ENCODE peak calls at places on chromosomes 1 and 21, in seven cellular contexts. Z, E, R, X, N, C and F are unnamed samples.

GRCh38 chr21:17988038-17988437 is 168.9 kb upstream of the C21orf91 start:
- DNase-seq in Z (no peak), E (no peak), R (no peak), X (no peak), N (no peak), C (no peak), F (no peak)

GRCh38 chr1:12001249-12001917 is 17.9 kb upstream of the MIIP start:
- DNase-seq in Z (peak; percentile 55), E (peak; percentile 57), R (peak; percentile 57), X (peak; percentile 52), N (peak; percentile 50), C (peak; percentile 31), F (peak; percentile 38)

GRCh38 chr1:98323906-98324358 is 337.6 kb upstream of the SNX7 start:
- DNase-seq in Z (no peak), E (peak; percentile 23), R (no peak), X (no peak), N (peak; percentile 18), C (no peak), F (no peak)

GRCh38 chr1:200628223-200628868 is 7.8 kb upstream of the KIF14 start:
- DNase-seq in Z (no peak), E (no peak), R (no peak), X (peak; percentile 55), N (peak; percentile 26), C (no peak), F (no peak)

GRCh38 chr1:6586404-6586816 is 6.6 kb downstream of the ZBTB48 start:
- DNase-seq in Z (no peak), E (no peak), R (no peak), X (no peak), N (no peak), C (no peak), F (no peak)

GRCh38 chr1:60427194-60427593 is 353.6 kb upstream of the C1orf87 start:
- DNase-seq in Z (no peak), E (no peak), R (no peak), X (no peak), N (no peak), C (no peak), F (no peak)

GRCh38 chr1:55428944-55429931 is 214.1 kb upstream of the USP24 start:
- DNase-seq in Z (no peak), E (no peak), R (no peak), X (no peak), N (no peak), C (peak; percentile 23), F (peak; percentile 50)

GRCh38 chr1:161768986-161769672 is 3.0 kb downstream of the ATF6 start:
- DNase-seq in Z (no peak), E (no peak), R (no peak), X (no peak), N (no peak), C (no peak), F (no peak)

GRCh38 chr1:56938636-56939035 is 27.2 kb downstream of the C8B start:
- DNase-seq in Z (no peak), E (no peak), R (no peak), X (no peak), N (no peak), C (no peak), F (no peak)

GRCh38 chr21:42159560-42160110 is 59.3 kb upstream of the ABCG1 start:
- DNase-seq in Z (no peak), E (no peak), R (no peak), X (no peak), N (no peak), C (no peak), F (no peak)

GRCh38 chr1:204619721-204620120 is 65.8 kb downstream of the LRRN2 start:
- DNase-seq in Z (no peak), E (no peak), R (no peak), X (no peak), N (no peak), C (no peak), F (no peak)

GRCh38 chr1:172326171-172326570 is 94.3 kb upstream of the C1orf105 start:
- DNase-seq in Z (no peak), E (no peak), R (no peak), X (no peak), N (no peak), C (no peak), F (no peak)

GRCh38 chr1:203556047-203556851 is 62.3 kb downstream of the OPTC start:
- DNase-seq in Z (no peak), E (no peak), R (peak; percentile 71), X (no peak), N (no peak), C (peak; percentile 57), F (no peak)

GRCh38 chr1:59695301-59695700 is 119.4 kb upstream of the HOOK1 start:
- DNase-seq in Z (no peak), E (no peak), R (no peak), X (no peak), N (no peak), C (no peak), F (no peak)

GRCh38 chr1:2311184-2312032 is 79.9 kb downstream of the MORN1 start:
- DNase-seq in Z (peak; percentile 59), E (peak; percentile 67), R (peak; percentile 71), X (peak; percentile 72), N (peak; percentile 67), C (peak; percentile 68), F (no peak)

GRCh38 chr1:222521299-222522104 is 26.4 kb downstream of the HHIPL2 start:
- DNase-seq in Z (no peak), E (no peak), R (no peak), X (no peak), N (no peak), C (no peak), F (no peak)

GRCh38 chr1:5992814-5993552 is 758 bp upstream of the NPHP4 start:
- DNase-seq in Z (no peak), E (no peak), R (no peak), X (peak; percentile 30), N (no peak), C (no peak), F (no peak)

GRCh38 chr1:197471248-197472035 is 203.4 kb downstream of the CRB1 start:
- DNase-seq in Z (no peak), E (no peak), R (no peak), X (no peak), N (no peak), C (peak; percentile 46), F (no peak)

DNA sequence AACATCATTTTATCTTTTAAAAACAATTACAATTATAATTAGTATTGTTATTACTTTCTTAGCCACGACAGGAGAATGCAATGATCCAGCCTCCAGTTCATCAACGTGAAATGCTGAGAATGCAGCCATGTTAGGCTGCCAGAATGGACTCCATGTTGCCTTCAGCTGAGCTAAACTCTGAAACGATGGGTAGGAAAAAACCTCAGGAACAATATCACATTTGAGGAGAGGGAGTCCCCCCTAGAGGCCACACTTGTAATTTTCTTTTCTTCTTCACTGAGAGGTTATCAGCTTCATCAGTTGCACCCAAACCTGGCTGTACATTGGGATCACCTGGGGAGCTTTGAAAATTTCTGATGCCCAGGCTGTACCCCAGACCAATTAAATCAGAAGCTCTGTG is 34.6 kb upstream of the DNAH14 start:
- DNase-seq in Z (no peak), E (no peak), R (no peak), X (no peak), N (no peak), C (no peak), F (no peak)
- TF ChIP-seq CTCF in Z (peak; percentile 48), E (no peak), R (peak; percentile 28), X (no peak), N (no peak), C (no peak), F (no peak)

GRCh38 chr21:39727401-39728120 is 17.4 kb upstream of the IGSF5 start:
- DNase-seq in Z (no peak), E (no peak), R (no peak), X (no peak), N (no peak), C (no peak), F (no peak)

GRCh38 chr21:39721885-39722284 is 23.1 kb upstream of the IGSF5 start:
- DNase-seq in Z (no peak), E (no peak), R (no peak), X (no peak), N (peak; percentile 66), C (no peak), F (no peak)

GRCh38 chr21:39724944-39725343 is 20.0 kb upstream of the IGSF5 start:
- DNase-seq in Z (no peak), E (no peak), R (no peak), X (no peak), N (no peak), C (no peak), F (no peak)

GRCh38 chr21:39728341-39728740 is 16.6 kb upstream of the IGSF5 start:
- DNase-seq in Z (no peak), E (no peak), R (no peak), X (no peak), N (no peak), C (no peak), F (no peak)

GRCh38 chr21:39726133-39726532 is 18.9 kb upstream of the IGSF5 start:
- DNase-seq in Z (no peak), E (no peak), R (no peak), X (no peak), N (no peak), C (no peak), F (no peak)
- TF ChIP-seq CTCF in Z (peak; percentile 24), E (no peak), R (no peak), X (no peak), N (no peak), C (no peak), F (no peak)

DNA sequence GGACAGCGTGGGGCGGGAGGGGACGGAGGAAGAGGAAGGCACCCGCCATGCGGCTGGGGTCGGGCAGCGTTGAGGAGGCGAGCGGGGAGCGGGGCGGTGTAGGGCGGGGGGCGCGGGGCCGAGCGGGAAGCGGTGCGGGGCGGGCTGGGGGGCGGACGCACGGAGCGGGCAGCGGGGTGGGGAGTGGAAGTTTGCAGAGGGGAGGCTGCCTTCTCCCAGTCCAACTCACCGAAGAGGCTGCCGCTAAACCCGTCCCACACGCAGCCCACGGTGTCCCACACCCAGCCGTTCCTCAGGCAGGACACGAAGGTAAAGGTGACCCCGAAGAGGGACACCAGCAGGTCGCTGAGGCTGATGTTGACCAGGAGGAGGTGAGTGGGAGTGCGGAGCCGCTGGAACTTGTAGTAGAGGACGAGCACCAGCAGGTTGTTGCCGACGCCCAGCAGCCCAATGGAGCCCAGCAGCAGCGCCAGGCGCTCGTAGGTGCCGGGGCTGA is 468 bp downstream of the CHML start:
- DNase-seq in Z (peak; percentile 15), E (peak; percentile 33), R (peak; percentile 61), X (peak; percentile 25), N (peak; percentile 30), C (peak; percentile 26), F (no peak)
- TF ChIP-seq CTCF in Z (no peak), E (no peak), R (no peak), X (no peak), N (no peak), C (no peak), F (no peak)

DNA sequence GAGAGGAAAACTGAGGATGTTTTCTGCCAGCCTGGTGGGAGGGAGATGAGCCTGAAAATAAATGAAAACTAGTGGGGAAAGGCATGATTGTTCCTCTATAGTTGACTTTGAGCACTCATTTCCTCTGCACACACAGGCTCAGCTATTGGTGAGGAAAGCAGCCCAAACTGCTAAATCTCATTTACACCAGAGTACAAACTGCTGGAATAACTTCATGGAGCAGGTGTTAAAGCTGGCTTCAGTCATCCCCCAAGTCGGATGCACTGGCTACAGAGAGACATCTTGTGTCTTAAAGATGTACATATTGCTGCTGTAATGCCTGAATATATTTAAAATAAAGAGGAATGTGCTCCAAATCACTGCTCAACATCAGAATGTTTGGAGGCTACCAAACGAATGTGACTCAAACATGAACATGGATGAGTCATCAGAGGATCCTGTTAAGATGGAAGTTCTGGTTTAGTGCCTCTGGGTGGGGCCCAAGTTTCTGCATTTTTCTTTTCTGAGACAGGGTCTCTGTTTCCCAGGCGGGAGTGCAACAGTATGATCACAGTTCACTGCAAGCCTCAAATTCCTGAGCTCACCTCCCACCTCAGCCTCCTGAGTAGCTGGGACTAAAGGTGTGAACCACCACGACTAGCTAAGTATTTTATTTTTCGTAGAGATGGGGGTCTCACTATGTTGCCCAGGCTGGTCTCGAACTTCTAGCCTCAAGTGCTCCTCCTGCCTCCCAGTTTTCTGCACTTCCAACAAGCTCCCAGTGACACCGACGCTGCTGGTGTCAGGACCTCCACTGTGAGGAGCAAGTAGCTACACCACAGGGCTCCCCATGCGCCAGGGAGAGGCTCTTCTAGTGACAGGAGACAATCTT is 79.0 kb upstream of the KRTAP19-8 start:
- DNase-seq in Z (no peak), E (no peak), R (no peak), X (no peak), N (no peak), C (no peak), F (no peak)
- TF ChIP-seq CTCF in Z (no peak), E (no peak), R (no peak), X (no peak), N (no peak), C (no peak), F (no peak)